ENCODE peak calls at places on chromosome 9, in six cellular contexts. One of them, this sample, is unnamed.

GRCh38 chr9:38619556-38620447 is 594 bp downstream of the ANKRD18A start:
- DNase-seq in effector memory CD4-positive, alpha-beta T cell: peak
- DNase-seq in lung: no peak
- DNase-seq in COR-L47: no peak
- DNase-seq in neural progenitor cell: peak
- DNase-seq in fibroblast of lung: no peak
- DNase-seq in this sample: peak

GRCh38 chr9:133375724-133376654 is at the start of the genes STKLD1 and SURF4:
- DNase-seq in effector memory CD4-positive, alpha-beta T cell: peak
- DNase-seq in lung: peak
- DNase-seq in COR-L47: peak
- DNase-seq in neural progenitor cell: peak
- DNase-seq in fibroblast of lung: peak
- DNase-seq in this sample: peak

GRCh38 chr9:86494644-86495081 is 140.5 kb upstream of the TUT7 start:
- DNase-seq in effector memory CD4-positive, alpha-beta T cell: no peak
- DNase-seq in lung: no peak
- DNase-seq in COR-L47: no peak
- DNase-seq in neural progenitor cell: no peak
- DNase-seq in fibroblast of lung: peak
- DNase-seq in this sample: no peak

GRCh38 chr9:69157751-69158466 is 16.2 kb upstream of the TJP2 start:
- DNase-seq in effector memory CD4-positive, alpha-beta T cell: no peak
- DNase-seq in lung: no peak
- DNase-seq in COR-L47: no peak
- DNase-seq in neural progenitor cell: no peak
- DNase-seq in fibroblast of lung: peak
- DNase-seq in this sample: no peak

GRCh38 chr9:131984564-131984963 is 95.1 kb downstream of the MED27 start:
- DNase-seq in effector memory CD4-positive, alpha-beta T cell: no peak
- DNase-seq in lung: no peak
- DNase-seq in COR-L47: no peak
- DNase-seq in neural progenitor cell: no peak
- DNase-seq in fibroblast of lung: no peak
- DNase-seq in this sample: no peak

GRCh38 chr9:19408693-19409405 is at the start of gene ACER2:
- DNase-seq in effector memory CD4-positive, alpha-beta T cell: peak
- DNase-seq in lung: peak
- DNase-seq in COR-L47: peak
- DNase-seq in neural progenitor cell: peak
- DNase-seq in fibroblast of lung: peak
- DNase-seq in this sample: peak

GRCh38 chr9:108634164-108634563 is 221.6 kb downstream of the ACTL7B start:
- DNase-seq in effector memory CD4-positive, alpha-beta T cell: no peak
- DNase-seq in lung: no peak
- DNase-seq in COR-L47: peak
- DNase-seq in neural progenitor cell: no peak
- DNase-seq in fibroblast of lung: peak
- DNase-seq in this sample: no peak

GRCh38 chr9:111052831-111053230 is 14.6 kb upstream of the LPAR1 start:
- DNase-seq in effector memory CD4-positive, alpha-beta T cell: no peak
- DNase-seq in lung: no peak
- DNase-seq in COR-L47: no peak
- DNase-seq in neural progenitor cell: no peak
- DNase-seq in fibroblast of lung: peak
- DNase-seq in this sample: no peak

GRCh38 chr9:81492710-81493447 is 196.5 kb downstream of the TLE1 start:
- DNase-seq in effector memory CD4-positive, alpha-beta T cell: no peak
- DNase-seq in lung: no peak
- DNase-seq in COR-L47: no peak
- DNase-seq in neural progenitor cell: no peak
- DNase-seq in fibroblast of lung: peak
- DNase-seq in this sample: no peak

GRCh38 chr9:115204827-115205506 is 87.0 kb upstream of the TNC start:
- DNase-seq in effector memory CD4-positive, alpha-beta T cell: no peak
- DNase-seq in lung: no peak
- DNase-seq in COR-L47: no peak
- DNase-seq in neural progenitor cell: no peak
- DNase-seq in fibroblast of lung: peak
- DNase-seq in this sample: no peak

GRCh38 chr9:136160321-136160938 is 41.8 kb upstream of the TMEM250 start:
- DNase-seq in effector memory CD4-positive, alpha-beta T cell: no peak
- DNase-seq in lung: no peak
- DNase-seq in COR-L47: peak
- DNase-seq in neural progenitor cell: peak
- DNase-seq in fibroblast of lung: no peak
- DNase-seq in this sample: peak

GRCh38 chr9:69317894-69318293 is 7.1 kb upstream of the ENTREP1 start:
- DNase-seq in effector memory CD4-positive, alpha-beta T cell: no peak
- DNase-seq in lung: no peak
- DNase-seq in COR-L47: no peak
- DNase-seq in neural progenitor cell: no peak
- DNase-seq in fibroblast of lung: no peak
- DNase-seq in this sample: no peak

GRCh38 chr9:127692071-127692470 is 14.7 kb upstream of the CFAP157 start:
- DNase-seq in effector memory CD4-positive, alpha-beta T cell: no peak
- DNase-seq in lung: no peak
- DNase-seq in COR-L47: no peak
- DNase-seq in neural progenitor cell: no peak
- DNase-seq in fibroblast of lung: no peak
- DNase-seq in this sample: no peak